ENCODE peak calls at places on chromosomes 7 and 10, in four cellular contexts. D, S, R and U are unnamed samples.

GRCh38 chr10:77925795-77926565 is 575 bp downstream of the DLG5 start:
- DNase-seq in D (peak), S (no peak), R (no peak), U (no peak)

GRCh38 chr10:124741922-124742417 is 2.2 kb downstream of the FAM53B start:
- DNase-seq in D (no peak), S (no peak), R (no peak), U (no peak)

GRCh38 chr7:17725761-17726160 is 214.5 kb downstream of the SNX13 start:
- DNase-seq in D (no peak), S (no peak), R (no peak), U (no peak)

GRCh38 chr10:21510218-21511070 is 15.0 kb downstream of the SKIDA1 start:
- DNase-seq in D (peak), S (no peak), R (no peak), U (no peak)

GRCh38 chr7:137572071-137572784 is 228.7 kb upstream of the PTN start:
- DNase-seq in D (no peak), S (no peak), R (no peak), U (no peak)

GRCh38 chr7:66348959-66349358 is 143.8 kb downstream of the TPST1 start:
- DNase-seq in D (no peak), S (no peak), R (no peak), U (no peak)

GRCh38 chr10:116801658-116802057 is 47.6 kb upstream of the ENO4 start:
- DNase-seq in D (no peak), S (no peak), R (no peak), U (no peak)

GRCh38 chr10:87038286-87038717 is 18.2 kb downstream of the FAM25A start:
- DNase-seq in D (no peak), S (no peak), R (no peak), U (no peak)

GRCh38 chr10:48708144-48708543 is 23.5 kb downstream of the WDFY4 start:
- DNase-seq in D (no peak), S (no peak), R (no peak), U (no peak)

GRCh38 chr7:102872460-102872859 is 40.3 kb upstream of the LRRC17 start:
- DNase-seq in D (no peak), S (no peak), R (no peak), U (no peak)

GRCh38 chr10:84540022-84540616 is 211.7 kb downstream of the CCSER2 start:
- DNase-seq in D (no peak), S (no peak), R (no peak), U (no peak)

GRCh38 chr7:17071866-17072265 is 190.1 kb upstream of the AGR3 start:
- DNase-seq in D (no peak), S (no peak), R (no peak), U (no peak)

GRCh38 chr7:39811161-39811614 is 138.9 kb upstream of the CDK13 start:
- DNase-seq in D (no peak), S (no peak), R (no peak), U (peak)

GRCh38 chr7:140079121-140079536 is 16.4 kb upstream of the PARP12 start:
- DNase-seq in D (peak), S (peak), R (no peak), U (peak)

GRCh38 chr10:102540023-102540422 is 36.3 kb downstream of the SUFU start:
- DNase-seq in D (no peak), S (peak), R (no peak), U (peak)

GRCh38 chr7:148912758-148913541 is 28.9 kb upstream of the EZH2 start:
- DNase-seq in D (no peak), S (no peak), R (peak), U (no peak)

GRCh38 chr10:43961523-43962345 is 313.1 kb upstream of the ZNF32 start:
- DNase-seq in D (no peak), S (no peak), R (no peak), U (no peak)

DNA sequence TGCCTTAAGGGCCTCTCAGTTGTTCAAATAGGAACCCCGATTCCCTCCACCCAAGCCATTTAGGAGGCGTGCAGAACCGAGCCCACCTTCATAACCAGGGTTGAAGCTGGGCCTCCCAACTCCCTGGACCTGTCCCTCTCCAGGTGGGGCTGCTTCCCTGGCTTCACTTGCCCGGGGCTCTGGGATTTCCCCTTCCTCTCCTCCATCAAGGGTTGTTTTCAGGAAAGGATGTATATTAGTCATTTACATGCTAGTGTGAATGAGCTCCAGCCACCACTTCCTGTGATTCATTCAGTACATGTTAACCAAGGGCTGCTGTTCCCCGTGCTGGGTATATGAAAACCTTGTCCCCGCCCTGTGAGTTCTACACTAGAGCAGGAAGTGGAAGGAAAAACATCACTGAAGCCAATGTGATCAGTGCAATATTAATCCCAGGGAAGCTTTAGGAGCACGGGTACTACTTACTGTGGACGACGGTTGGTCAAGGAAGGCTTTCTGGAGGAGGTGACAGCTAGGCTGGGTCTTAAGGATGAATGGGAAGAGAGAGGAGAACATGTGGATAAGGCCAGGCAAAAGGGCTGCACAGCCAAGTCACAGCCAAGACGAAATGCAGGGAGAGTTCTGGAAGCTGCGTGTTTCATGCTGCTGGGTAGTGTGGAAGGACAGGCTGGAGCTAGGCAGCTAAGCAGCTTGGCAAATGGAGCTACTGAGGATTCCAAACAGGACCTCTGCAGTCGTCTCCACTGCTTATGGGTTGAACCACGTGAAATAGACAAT is 150.1 kb upstream of the SHH start:
- DNase-seq in D (no peak), S (peak), R (peak), U (no peak)
- TF ChIP-seq CBFB in D (no peak), S (no peak), R (no peak), U (no peak)

GRCh38 chr7:2376351-2377154 is 21.9 kb downstream of the EIF3B start:
- DNase-seq in D (no peak), S (no peak), R (no peak), U (no peak)
- TF ChIP-seq CBFB in D (no peak), S (no peak), R (no peak), U (no peak)

GRCh38 chr7:125061776-125062397 is 132.3 kb upstream of the POT1 start:
- DNase-seq in D (no peak), S (no peak), R (no peak), U (no peak)

GRCh38 chr7:125055376-125055775 is 125.8 kb upstream of the POT1 start:
- DNase-seq in D (no peak), S (no peak), R (no peak), U (no peak)

GRCh38 chr7:125057974-125058373 is 128.3 kb upstream of the POT1 start:
- DNase-seq in D (no peak), S (peak), R (no peak), U (no peak)

GRCh38 chr7:125065546-125065945 is 135.9 kb upstream of the POT1 start:
- DNase-seq in D (no peak), S (no peak), R (no peak), U (no peak)

DNA sequence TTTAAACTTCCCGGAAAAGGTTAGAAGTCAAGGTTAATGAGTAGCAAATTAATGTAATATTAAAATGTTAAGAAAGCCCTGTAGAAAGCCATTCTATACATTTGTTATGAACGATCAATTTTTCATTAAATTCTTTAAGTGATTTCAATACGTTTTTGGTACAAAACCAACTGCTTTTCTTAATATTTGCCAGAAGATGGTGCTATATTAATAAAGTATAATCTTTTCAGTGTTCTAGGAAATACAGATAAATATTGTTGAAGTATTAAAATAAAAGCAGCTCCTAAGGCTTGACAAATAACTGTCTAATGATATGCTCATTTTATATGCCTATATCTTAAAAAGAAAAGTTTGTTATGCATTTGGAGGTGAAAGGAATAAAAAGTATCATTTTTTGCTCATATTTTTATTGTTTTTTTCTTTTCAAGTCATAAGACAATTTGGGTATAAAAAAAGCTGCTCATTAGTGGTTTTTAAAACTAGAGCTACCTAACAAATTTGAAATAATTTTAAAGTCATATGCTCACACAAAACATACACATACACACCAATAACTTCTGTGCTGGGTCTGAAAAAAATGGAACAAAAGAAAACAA is 130.3 kb upstream of the POT1 start:
- DNase-seq in D (no peak), S (no peak), R (no peak), U (no peak)
- TF ChIP-seq CBFB in D (no peak), S (no peak), R (no peak), U (no peak)

DNA sequence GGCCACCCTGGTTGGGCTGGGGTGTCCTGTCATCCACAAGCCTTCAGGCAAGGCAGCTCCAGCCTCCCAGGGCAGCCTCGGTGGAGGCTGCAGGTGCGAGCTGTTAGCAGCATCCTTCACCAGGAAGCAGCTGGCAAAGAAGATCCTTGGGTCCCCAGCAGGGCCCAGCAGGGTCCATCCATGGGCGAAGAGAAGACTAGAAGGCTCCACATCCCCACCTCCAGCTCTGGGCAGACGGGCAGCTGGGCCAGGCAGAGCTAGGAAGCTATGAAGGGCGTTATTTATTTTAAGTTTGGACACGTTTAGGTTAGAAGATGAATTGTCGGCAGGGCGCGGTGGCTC is 348.5 kb downstream of the TCERG1L start:
- DNase-seq in D (no peak), S (no peak), R (no peak), U (no peak)
- TF ChIP-seq CBFB in D (no peak), S (no peak), R (no peak), U (no peak)